ENCODE peak calls at places on chromosomes 11 and 22, in eight cellular contexts. P is NCI-H446 treated with DMSO at 0.1 percent for 48 hours; V is bronchial epithelial cell; N is HCT116; H is colonic mucosa; X is natural killer cell; G is activated naive CD8-positive, alpha-beta T cell treated with anti-CD3 and anti-CD28 coated beads for 36 hours; J is brain pericyte. L is an unnamed sample.

GRCh38 chr11:109794501-109794900 is 298.7 kb upstream of the ZC3H12C start:
- DNase-seq in P (no peak), V (no peak), N (no peak), H (no peak), X (no peak), G (no peak), J (no peak), L (no peak)

GRCh38 chr11:81970886-81971285 is 762.8 kb downstream of the FAM181B start:
- DNase-seq in P (no peak), V (no peak), N (no peak), H (no peak), X (no peak), G (no peak), J (no peak), L (no peak)

GRCh38 chr11:116990061-116990473 is 108.2 kb downstream of the SIK3 start:
- DNase-seq in P (peak; percentile 58), V (peak; percentile 76), N (no peak), H (peak; percentile 31), X (no peak), G (no peak), J (no peak), L (no peak)

GRCh38 chr11:45383229-45383628 is 97.1 kb upstream of the SYT13 start:
- DNase-seq in P (no peak), V (no peak), N (no peak), H (no peak), X (no peak), G (no peak), J (no peak), L (no peak)

GRCh38 chr11:128508785-128509518 is 78.4 kb downstream of the ETS1 start:
- DNase-seq in P (no peak), V (peak; percentile 65), N (no peak), H (no peak), X (no peak), G (no peak), J (no peak), L (no peak)

GRCh38 chr22:37033605-37034430 is 14.3 kb downstream of the MPST start:
- DNase-seq in P (no peak), V (no peak), N (no peak), H (peak; percentile 63), X (no peak), G (no peak), J (no peak), L (no peak)

GRCh38 chr11:8281266-8281665 is 17.6 kb upstream of the LMO1 start:
- DNase-seq in P (no peak), V (no peak), N (no peak), H (no peak), X (no peak), G (no peak), J (no peak), L (no peak)

GRCh38 chr22:31289335-31289734 is 3.0 kb downstream of the PIK3IP1 start:
- DNase-seq in P (no peak), V (no peak), N (no peak), H (peak; percentile 76), X (no peak), G (no peak), J (no peak), L (no peak)

GRCh38 chr11:58286249-58286648 is 18.2 kb upstream of the OR10W1 start:
- DNase-seq in P (no peak), V (peak; percentile 59), N (peak; percentile 23), H (peak; percentile 29), X (no peak), G (no peak), J (no peak), L (no peak)

GRCh38 chr11:77079666-77080065 is 12.9 kb downstream of the CAPN5 start:
- DNase-seq in P (no peak), V (no peak), N (no peak), H (no peak), X (no peak), G (no peak), J (no peak), L (no peak)